ENCODE peak calls at places on chromosomes 1 and 21, in five cellular contexts. R, W, C, M and T are unnamed samples.

GRCh38 chr1:68330391-68330790 is 98.1 kb upstream of the WLS start:
- DNase-seq in R (no peak), M (no peak), W (no peak), C (no peak), T (no peak)

GRCh38 chr1:58848818-58849411 is 65.1 kb upstream of the JUN start:
- DNase-seq in W (peak; percentile 88), R (peak; percentile 67), M (peak; percentile 98), C (peak; percentile 86), T (peak; percentile 92)

GRCh38 chr1:20439282-20439681 is 46.7 kb downstream of the CAMK2N1 start:
- DNase-seq in M (peak; percentile 55), R (no peak), W (no peak), C (no peak), T (no peak)

GRCh38 chr1:42941640-42942330 is 16.9 kb downstream of the SLC2A1 start:
- DNase-seq in R (peak; percentile 88), W (peak; percentile 49), M (peak; percentile 82), C (peak; percentile 86), T (no peak)

GRCh38 chr21:41477641-41478318 is 30.2 kb downstream of the TMPRSS2 start:
- DNase-seq in M (no peak), R (peak; percentile 67), C (no peak), W (no peak), T (no peak)

GRCh38 chr1:79633456-79633855 is 626.9 kb upstream of the ADGRL4 start:
- DNase-seq in C (peak; percentile 44), R (no peak), M (peak; percentile 83), W (no peak), T (no peak)

GRCh38 chr21:46477765-46478164 is 19.1 kb downstream of the DIP2A start:
- DNase-seq in R (no peak), W (no peak), M (peak; percentile 51), C (no peak), T (no peak)

GRCh38 chr1:234874291-234875288 is 254.0 kb downstream of the TOMM20 start:
- DNase-seq in M (no peak), W (no peak), C (no peak), R (peak; percentile 73), T (peak; percentile 37)

GRCh38 chr1:181087400-181087901 is 1.0 kb upstream of the IER5 start:
- DNase-seq in M (no peak), W (peak; percentile 40), R (no peak), C (no peak), T (no peak)

GRCh38 chr1:233723387-233723786 is 109.5 kb downstream of the KCNK1 start:
- DNase-seq in W (no peak), R (no peak), C (no peak), M (no peak), T (no peak)
- TF ChIP-seq CTCF in W (no peak), R (no peak), C (no peak), M (no peak), T (no peak)

GRCh38 chr1:196732526-196732925 is 42.1 kb upstream of the CFHR3 start:
- DNase-seq in R (no peak), W (no peak), M (no peak), C (no peak), T (no peak)
- TF ChIP-seq CTCF in R (no peak), W (no peak), M (peak; percentile 3), C (peak; percentile 5), T (peak; percentile 31)

GRCh38 chr21:37908691-37909090 is 7.6 kb downstream of the KCNJ6 start:
- DNase-seq in M (no peak), R (no peak), W (no peak), C (no peak), T (no peak)

GRCh38 chr21:37907076-37907475 is 9.2 kb downstream of the KCNJ6 start:
- DNase-seq in M (no peak), C (no peak), W (no peak), R (no peak), T (no peak)

GRCh38 chr21:37914211-37914900 is 1.9 kb downstream of the KCNJ6 start:
- DNase-seq in C (no peak), M (peak; percentile 22), R (peak; percentile 73), W (no peak), T (no peak)

GRCh38 chr21:37912616-37913015 is 3.6 kb downstream of the KCNJ6 start:
- DNase-seq in W (no peak), M (no peak), R (no peak), C (no peak), T (no peak)

DNA sequence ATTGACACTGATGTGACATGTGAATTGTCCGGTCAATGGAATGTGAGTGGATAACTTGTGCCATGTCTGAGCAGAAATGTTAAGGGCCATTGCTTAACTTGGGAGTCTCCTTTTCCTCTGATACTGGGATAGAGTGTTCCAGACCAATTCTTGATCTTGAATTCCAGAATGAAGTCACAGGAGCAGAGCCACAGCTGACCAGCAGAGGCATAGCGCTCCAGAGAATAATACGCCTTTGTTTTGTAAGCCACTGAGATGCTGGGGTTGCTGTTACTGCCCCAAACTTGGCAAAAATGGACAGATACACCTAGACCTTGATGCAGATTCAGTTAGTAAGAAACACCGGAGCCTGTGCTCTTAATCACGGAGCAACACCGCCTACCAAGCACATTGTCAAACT is 6.3 kb downstream of the KCNJ6 start:
- DNase-seq in M (no peak), R (no peak), W (no peak), C (no peak), T (no peak)
- TF ChIP-seq CTCF in M (no peak), R (no peak), W (no peak), C (no peak), T (peak; percentile 28)

GRCh38 chr21:37566790-37567725 is 200.5 kb downstream of the DYRK1A start:
- DNase-seq in W (no peak), M (no peak), R (no peak), C (no peak), T (no peak)

GRCh38 chr21:37564924-37565529 is 198.5 kb downstream of the DYRK1A start:
- DNase-seq in C (no peak), M (peak; percentile 15), W (peak; percentile 49), R (no peak), T (no peak)

GRCh38 chr21:37564341-37564923 is 197.9 kb downstream of the DYRK1A start:
- DNase-seq in C (peak; percentile 88), M (peak; percentile 100), W (peak; percentile 95), R (peak; percentile 81), T (no peak)

GRCh38 chr21:37563641-37564340 is 197.2 kb downstream of the DYRK1A start:
- DNase-seq in C (peak; percentile 58), M (peak; percentile 92), W (peak; percentile 94), R (peak; percentile 97), T (no peak)

GRCh38 chr21:37565530-37566223 is 199.1 kb downstream of the DYRK1A start:
- DNase-seq in M (peak; percentile 37), W (no peak), C (peak; percentile 16), R (no peak), T (no peak)
- TF ChIP-seq CTCF in M (no peak), W (no peak), C (peak; percentile 27), R (no peak), T (no peak)